ENCODE peak calls at places on chromosomes 11 and 22, in eight cellular contexts. H, Q, B, J, W, V, F and C are unnamed samples.

GRCh38 chr11:69878927-69879733 is 59.9 kb upstream of the FGF3 start:
- DNase-seq in V (peak), W (no peak), B (no peak), F (peak), J (no peak), H (no peak), Q (no peak), C (no peak)

GRCh38 chr11:119683783-119684182 is 45.2 kb downstream of the NECTIN1 start:
- DNase-seq in Q (no peak), H (no peak), W (no peak), J (no peak), V (no peak), B (no peak), F (peak), C (no peak)

GRCh38 chr11:77407613-77408012 is 66.3 kb downstream of the PAK1 start:
- DNase-seq in Q (peak), V (no peak), W (peak), J (peak), H (no peak), B (no peak), F (peak), C (no peak)

GRCh38 chr11:33674035-33674814 is 26.4 kb downstream of the C11orf91 start:
- DNase-seq in B (no peak), J (peak), Q (peak), V (no peak), W (no peak), H (peak), F (no peak), C (no peak)

GRCh38 chr11:73623651-73624050 is 22.7 kb upstream of the PLEKHB1 start:
- DNase-seq in J (no peak), W (no peak), B (no peak), Q (no peak), H (no peak), V (no peak), F (no peak), C (no peak)

GRCh38 chr11:126604461-126604860 is 249.0 kb downstream of the ST3GAL4 start:
- DNase-seq in Q (no peak), V (no peak), W (no peak), H (no peak), B (no peak), J (no peak), F (no peak), C (no peak)

GRCh38 chr11:67415501-67416304 is at the start of gene CARNS1:
- DNase-seq in W (no peak), J (no peak), V (no peak), Q (no peak), H (no peak), B (no peak), F (no peak), C (no peak)

GRCh38 chr22:25008666-25009065 is 56.1 kb downstream of the KIAA1671 start:
- DNase-seq in W (no peak), J (no peak), F (no peak), V (no peak), H (no peak), B (no peak), Q (no peak), C (no peak)

GRCh38 chr11:92628401-92629292 is 340.8 kb upstream of the MTNR1B start:
- DNase-seq in W (no peak), Q (no peak), F (no peak), J (peak), H (no peak), B (no peak), V (no peak), C (no peak)

GRCh38 chr11:23124249-23124648 is 264.0 kb upstream of the CCDC179 start:
- DNase-seq in J (peak), F (no peak), H (no peak), B (no peak), Q (no peak), W (no peak), V (no peak), C (no peak)

GRCh38 chr11:111913997-111914396 is 1.5 kb downstream of the HSPB2 start:
- DNase-seq in W (no peak), H (no peak), J (peak), B (peak), F (no peak), V (peak), Q (peak), C (no peak)

GRCh38 chr22:42283288-42284229 is 13.1 kb upstream of the TCF20 start:
- DNase-seq in V (no peak), H (no peak), W (no peak), Q (no peak), F (no peak), J (no peak), B (peak), C (peak)

GRCh38 chr11:57604289-57605010 is 7.0 kb downstream of the SERPING1 start:
- DNase-seq in B (no peak), H (no peak), V (no peak), J (no peak), F (no peak), W (no peak), Q (no peak), C (no peak)

GRCh38 chr11:68897441-68897840 is 6.2 kb downstream of the MRPL21 start:
- DNase-seq in F (no peak), W (no peak), V (no peak), Q (no peak), B (no peak), J (no peak), H (no peak), C (no peak)

GRCh38 chr11:100855466-100856067 is 168.5 kb downstream of the ARHGAP42 start:
- DNase-seq in F (no peak), J (peak), B (no peak), Q (peak), V (no peak), H (no peak), W (peak), C (no peak)

GRCh38 chr11:100857236-100858005 is 170.3 kb downstream of the ARHGAP42 start:
- DNase-seq in V (no peak), B (no peak), F (no peak), Q (peak), W (no peak), J (no peak), H (no peak), C (no peak)

GRCh38 chr11:26193714-26194373 is 138.1 kb upstream of the ANO3 start:
- DNase-seq in W (no peak), J (no peak), H (no peak), Q (peak), V (no peak), F (no peak), B (no peak), C (no peak)

GRCh38 chr11:63508009-63508408 is 2.1 kb downstream of the LGALS12 start:
- DNase-seq in W (peak), Q (peak), J (peak), F (no peak), B (no peak), H (no peak), V (no peak), C (no peak)
- TF ChIP-seq CTCF in W (no peak), Q (no peak), J (no peak), F (peak), B (peak), H (no peak), V (no peak), C (no peak)

GRCh38 chr11:75615709-75616108 is 53.1 kb downstream of the MAP6 start:
- DNase-seq in H (no peak), B (no peak), V (no peak), F (no peak), W (no peak), Q (no peak), J (no peak), C (no peak)

GRCh38 chr11:75606099-75606498 is 44.0 kb downstream of the SERPINH1 start:
- DNase-seq in B (no peak), F (no peak), Q (no peak), W (peak), H (no peak), J (no peak), V (no peak), C (no peak)

GRCh38 chr11:75611823-75612222 is 49.8 kb downstream of the SERPINH1 start:
- DNase-seq in W (no peak), F (no peak), B (no peak), V (no peak), J (no peak), Q (no peak), H (no peak), C (no peak)
- TF ChIP-seq CTCF in W (no peak), F (no peak), B (no peak), V (no peak), J (no peak), Q (no peak), H (no peak), C (no peak)

GRCh38 chr11:132402056-132402684 is 1031.8 kb downstream of the NTM start:
- DNase-seq in V (no peak), H (no peak), F (no peak), W (no peak), J (peak), B (peak), Q (no peak), C (no peak)
- TF ChIP-seq CTCF in V (no peak), H (peak), F (no peak), W (no peak), J (peak), B (peak), Q (no peak), C (no peak)

GRCh38 chr11:1573077-1573846 is 1.2 kb upstream of the DUSP8 start:
- DNase-seq in H (no peak), W (no peak), J (no peak), V (no peak), Q (no peak), F (no peak), B (no peak), C (peak)
- TF ChIP-seq CTCF in H (no peak), W (no peak), J (no peak), V (no peak), Q (no peak), F (no peak), B (no peak), C (no peak)

DNA sequence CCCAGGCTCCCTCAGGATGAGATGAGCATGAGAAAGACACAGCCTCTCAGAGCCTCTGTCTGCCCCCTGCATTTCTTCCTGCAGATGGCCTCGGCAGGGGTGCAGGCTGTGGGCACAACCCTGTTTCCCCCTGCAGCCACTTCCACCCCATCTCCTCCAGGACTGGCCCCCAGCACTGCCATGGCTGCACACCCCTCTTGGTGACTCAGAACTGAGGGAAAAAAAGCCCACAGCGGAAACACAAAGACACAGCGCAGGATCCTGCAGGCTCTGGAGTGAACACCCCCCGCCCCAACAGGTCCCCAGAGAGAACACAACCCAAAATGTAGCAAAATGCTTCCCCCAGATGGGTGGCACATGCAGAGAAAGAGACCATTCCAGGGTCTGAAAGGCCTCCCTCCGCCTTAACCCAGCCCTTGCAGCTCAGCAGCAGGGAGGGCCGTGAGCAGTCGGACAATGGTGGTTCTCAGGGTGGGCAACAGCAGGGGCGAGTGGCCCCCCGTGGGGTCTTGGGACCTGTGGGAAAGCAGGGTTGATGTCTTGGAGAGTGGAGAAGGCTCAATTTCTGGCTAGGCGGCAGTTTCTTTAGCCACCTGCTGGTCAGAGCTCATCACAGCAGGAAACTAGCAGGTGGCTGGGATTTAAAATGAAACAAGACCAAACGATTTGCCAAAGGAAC is 8.0 kb downstream of the TUBGCP6 start:
- DNase-seq in H (no peak), F (no peak), B (no peak), V (no peak), J (peak), W (no peak), Q (peak), C (no peak)
- TF ChIP-seq CTCF in H (no peak), F (no peak), B (peak), V (no peak), J (peak), W (peak), Q (peak), C (peak)

GRCh38 chr11:71223671-71224660 is 28.4 kb downstream of the SHANK2 start:
- DNase-seq in F (no peak), V (no peak), W (no peak), J (no peak), Q (no peak), B (no peak), H (no peak), C (no peak)

GRCh38 chr11:71222318-71223080 is 29.9 kb downstream of the SHANK2 start:
- DNase-seq in W (no peak), F (no peak), B (no peak), H (no peak), Q (no peak), J (no peak), V (no peak), C (no peak)

GRCh38 chr11:71221851-71222250 is 30.5 kb downstream of the SHANK2 start:
- DNase-seq in B (no peak), H (no peak), Q (no peak), W (no peak), V (peak), F (peak), J (no peak), C (no peak)

GRCh38 chr11:71221201-71221600 is 31.2 kb downstream of the SHANK2 start:
- DNase-seq in V (peak), F (no peak), H (no peak), W (no peak), Q (no peak), J (no peak), B (no peak), C (no peak)

GRCh38 chr11:71223081-71223405 is 29.3 kb downstream of the SHANK2 start:
- DNase-seq in V (no peak), Q (no peak), J (no peak), H (no peak), B (no peak), F (no peak), W (no peak), C (no peak)
- TF ChIP-seq CTCF in V (no peak), Q (no peak), J (no peak), H (no peak), B (no peak), F (no peak), W (no peak), C (no peak)

GRCh38 chr11:65637794-65638317 is at the start of gene SIPA1:
- DNase-seq in F (no peak), B (peak), W (peak), J (peak), V (peak), H (peak), Q (peak), C (peak)
- TF ChIP-seq CTCF in F (peak), B (peak), W (peak), J (peak), V (peak), H (no peak), Q (peak), C (peak)

GRCh38 chr11:110092577-110093406 is at the start of gene ZC3H12C:
- DNase-seq in V (peak), H (peak), Q (peak), W (peak), F (peak), B (peak), J (peak), C (peak)
- TF ChIP-seq CTCF in V (peak), H (peak), Q (peak), W (peak), F (peak), B (peak), J (peak), C (no peak)